ENCODE peak calls at places on chromosomes 1 and 21, in seven cellular contexts. U is breast epithelium, J is H1, F is esophagus squamous epithelium, V is transverse colon, N is HCT116, R is body of pancreas. Q is an unnamed sample.

GRCh38 chr21:24824209-24824608 is 783.1 kb downstream of the MRPL39 start:
- DNase-seq in F (no peak), J (no peak), V (no peak), R (no peak), N (no peak), U (no peak), Q (no peak)

GRCh38 chr1:21638531-21639341 is 30.4 kb downstream of the RAP1GAP start:
- DNase-seq in R (peak; percentile 90), U (peak; percentile 67), N (peak; percentile 79), J (no peak), V (no peak), F (no peak), Q (no peak)

GRCh38 chr1:21287905-21288514 is 2.3 kb downstream of the ECE1 start:
- DNase-seq in U (no peak), V (no peak), N (no peak), R (no peak), F (no peak), J (no peak), Q (no peak)

GRCh38 chr1:224433041-224433670 is 1.4 kb downstream of the WDR26 start:
- DNase-seq in R (peak; percentile 26), J (no peak), V (peak; percentile 20), F (no peak), N (no peak), U (no peak), Q (peak; percentile 57)

GRCh38 chr1:173248247-173248940 is 41.3 kb upstream of the TNFSF4 start:
- DNase-seq in F (no peak), U (no peak), N (no peak), R (no peak), J (no peak), V (no peak), Q (no peak)

GRCh38 chr21:34745557-34746255 is 76.9 kb downstream of the CLIC6 start:
- DNase-seq in R (peak; percentile 70), V (peak; percentile 65), J (peak; percentile 70), N (peak; percentile 77), F (peak; percentile 2), U (peak; percentile 74), Q (peak; percentile 66)

GRCh38 chr21:45341779-45342178 is 54.1 kb upstream of the POFUT2 start:
- DNase-seq in U (no peak), N (no peak), R (peak; percentile 48), F (no peak), V (no peak), J (no peak), Q (no peak)

GRCh38 chr1:154154534-154155181 is at the start of gene NUP210L:
- DNase-seq in F (no peak), R (peak; percentile 81), V (peak; percentile 32), U (no peak), J (peak; percentile 23), N (no peak), Q (no peak)

GRCh38 chr1:43207229-43207853 is 35.2 kb downstream of the CFAP57 start:
- DNase-seq in V (no peak), F (no peak), U (no peak), J (no peak), R (no peak), N (peak; percentile 23), Q (no peak)

GRCh38 chr1:17636612-17637011 is 97.1 kb downstream of the ARHGEF10L start:
- DNase-seq in J (no peak), F (no peak), V (no peak), U (no peak), R (no peak), N (no peak), Q (no peak)

GRCh38 chr1:46530311-46530710 is 21.1 kb downstream of the KNCN start:
- DNase-seq in F (no peak), R (no peak), N (no peak), V (no peak), J (no peak), U (no peak), Q (no peak)

GRCh38 chr1:236759252-236759859 is 35.7 kb upstream of the MTR start:
- DNase-seq in F (no peak), J (no peak), V (no peak), N (peak; percentile 37), R (no peak), U (no peak), Q (no peak)

GRCh38 chr1:21564521-21565095 is 55.4 kb downstream of the ALPL start:
- DNase-seq in R (no peak), J (no peak), N (no peak), V (no peak), U (no peak), F (no peak), Q (no peak)

GRCh38 chr1:184986250-184986649 is 11.9 kb upstream of the NIBAN1 start:
- DNase-seq in V (no peak), U (no peak), N (no peak), R (no peak), F (no peak), J (no peak), Q (no peak)

GRCh38 chr1:110576441-110576840 is 29.7 kb downstream of the KCNA2 start:
- DNase-seq in F (no peak), R (no peak), U (no peak), J (no peak), V (no peak), N (no peak), Q (no peak)

GRCh38 chr1:81799939-81800740 is 594 bp upstream of the ADGRL2 start:
- DNase-seq in N (no peak), J (no peak), U (no peak), V (peak; percentile 23), F (no peak), R (peak; percentile 65), Q (peak; percentile 66)
- TF ChIP-seq CTCF in N (no peak), J (no peak), U (no peak), V (no peak), F (no peak), R (no peak), Q (no peak)

GRCh38 chr21:15826908-15827601 is 97.3 kb downstream of the USP25 start:
- DNase-seq in J (no peak), V (no peak), F (no peak), U (no peak), N (no peak), R (no peak), Q (no peak)
- H3K36me3 ChIP-seq in J (peaks cover 7% of the 10 kb centered on the region), V (no peaks in the 10 kb centered on the region), F (no peaks in the 10 kb centered on the region), U (no peaks in the 10 kb centered on the region), N (peaks cover 7% of the 10 kb centered on the region), R (no peaks in the 10 kb centered on the region), Q (no peaks in the 10 kb centered on the region)

GRCh38 chr1:45013551-45014209 is 1.6 kb downstream of the UROD start:
- DNase-seq in N (no peak), F (no peak), J (no peak), V (no peak), U (no peak), R (no peak), Q (no peak)

GRCh38 chr1:45012639-45013278 is 705 bp downstream of the UROD start:
- DNase-seq in R (peak; percentile 89), F (no peak), N (no peak), J (no peak), V (peak; percentile 73), U (peak; percentile 73), Q (peak; percentile 95)

GRCh38 chr1:45010855-45011811 is at the start of gene HECTD3:
- DNase-seq in F (no peak), J (no peak), V (peak; percentile 90), N (peak; percentile 60), U (peak; percentile 70), R (peak; percentile 90), Q (peak; percentile 88)

GRCh38 chr1:45009956-45010854 is 919 bp downstream of the HECTD3 start:
- DNase-seq in N (no peak), F (no peak), U (peak; percentile 57), V (peak; percentile 82), J (no peak), R (peak; percentile 66), Q (peak; percentile 80)

DNA sequence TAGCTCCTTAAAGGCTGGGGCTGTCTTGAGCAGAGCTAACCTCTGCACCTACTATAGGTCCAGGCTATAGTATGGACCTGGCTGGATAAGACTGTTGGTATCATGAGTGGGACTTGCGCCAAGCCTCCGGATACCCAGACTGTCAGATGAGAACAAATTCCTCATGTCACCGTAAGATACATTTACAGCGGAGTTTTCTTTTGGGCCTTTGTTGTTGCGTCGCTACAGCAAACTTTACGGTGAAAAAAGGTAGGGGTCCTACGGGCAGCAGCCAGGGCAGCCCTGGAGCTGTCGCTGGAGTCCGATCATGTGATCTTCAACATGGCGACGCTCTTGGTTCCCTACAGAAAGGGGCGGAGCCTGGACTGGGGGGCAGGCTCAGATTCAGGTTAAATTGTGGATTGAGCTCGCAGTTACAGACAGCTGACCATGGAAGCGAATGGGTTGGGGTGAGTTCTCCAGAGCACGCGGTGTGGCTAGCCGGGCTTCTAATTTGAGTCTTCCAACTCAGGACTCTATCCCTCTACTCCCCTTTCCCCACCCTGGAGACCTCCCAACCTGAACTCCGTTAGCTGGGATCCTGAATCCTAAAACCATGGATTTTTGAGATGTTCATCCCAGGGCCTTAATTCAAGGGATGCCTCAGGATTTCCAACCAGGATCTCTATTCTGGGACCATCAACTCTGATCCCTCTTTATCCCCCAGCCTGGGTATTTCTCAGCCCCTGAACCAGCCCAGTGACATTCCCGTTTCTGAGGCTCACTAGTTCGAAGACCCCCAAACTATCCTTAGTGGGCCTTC is at the start of gene UROD:
- DNase-seq in N (peak; percentile 93), J (peak; percentile 94), U (peak; percentile 92), F (peak; percentile 54), R (peak; percentile 94), V (peak; percentile 93), Q (peak; percentile 93)
- TF ChIP-seq POLR2A in N (peak; percentile 85), J (no peak), U (no peak), F (peak; percentile 37), R (peak; percentile 73), V (peak; percentile 62), Q (peak; percentile 62)

GRCh38 chr1:155989242-155989991 is 11.1 kb upstream of the ARHGEF2 start:
- DNase-seq in U (peak; percentile 74), J (no peak), N (no peak), V (peak; percentile 75), R (peak; percentile 72), F (peak; percentile 35), Q (peak; percentile 80)
- TF ChIP-seq CTCF in U (peak; percentile 97), J (peak; percentile 94), N (peak; percentile 90), V (peak; percentile 98), R (peak; percentile 96), F (peak; percentile 97), Q (peak; percentile 96)

GRCh38 chr1:3890389-3891328 is 9.4 kb downstream of the C1orf174 start:
- DNase-seq in J (no peak), R (no peak), F (no peak), V (no peak), N (no peak), U (no peak), Q (no peak)

GRCh38 chr1:3888301-3888700 is 11.8 kb downstream of the C1orf174 start:
- DNase-seq in U (no peak), R (no peak), F (no peak), N (no peak), V (no peak), J (no peak), Q (no peak)

GRCh38 chr1:3891329-3891867 is 8.7 kb downstream of the C1orf174 start:
- DNase-seq in V (no peak), F (no peak), U (no peak), J (no peak), R (no peak), N (no peak), Q (no peak)

GRCh38 chr1:3892748-3893147 is 7.3 kb downstream of the C1orf174 start:
- DNase-seq in N (no peak), V (no peak), F (no peak), U (no peak), R (peak; percentile 75), J (no peak), Q (no peak)

GRCh38 chr1:3889952-3890351 is 10.1 kb downstream of the C1orf174 start:
- DNase-seq in R (no peak), V (no peak), U (no peak), J (no peak), F (no peak), N (no peak), Q (no peak)
- H3K36me3 ChIP-seq in R (peaks cover 14% of the 10 kb centered on the region), V (no peaks in the 10 kb centered on the region), U (no peaks in the 10 kb centered on the region), J (peaks cover 21% of the 10 kb centered on the region), F (peaks cover 17% of the 10 kb centered on the region), N (peaks cover 24% of the 10 kb centered on the region), Q (peaks cover 8% of the 10 kb centered on the region)

GRCh38 chr1:26127235-26128163 is 15.9 kb downstream of the PDIK1L start:
- DNase-seq in V (peak; percentile 44), R (peak; percentile 58), J (no peak), U (no peak), F (no peak), N (no peak), Q (no peak)
- TF ChIP-seq POLR2A in V (peak; percentile 61), R (no peak), J (no peak), U (no peak), F (no peak), N (no peak), Q (no peak)